ENCODE peak calls at places on chromosomes 12 and 14, in nine cellular contexts. U, H, P, O, X, Q, J, V and I are unnamed samples. For H3K4me1, the result is how much of the 10 kb centered on the place peaks cover.

GRCh38 chr14:80658733-80659132 is 282.8 kb downstream of the CEP128 start:
- DNase-seq in V (no peak), U (no peak), P (no peak), Q (no peak), O (no peak), X (no peak), H (no peak), J (no peak), I (no peak)

GRCh38 chr14:39406560-39406959 is 25.7 kb downstream of the FBXO33 start:
- DNase-seq in V (no peak), O (no peak), P (no peak), H (no peak), J (no peak), U (no peak), X (no peak), Q (no peak), I (no peak)

GRCh38 chr14:42563313-42563712 is 956.6 kb downstream of the LRFN5 start:
- DNase-seq in O (no peak), X (no peak), Q (no peak), V (no peak), J (no peak), P (no peak), H (no peak), U (no peak), I (no peak)

GRCh38 chr12:56274299-56274698 is 7.6 kb downstream of the COQ10A start:
- DNase-seq in X (no peak), J (no peak), V (no peak), U (no peak), Q (no peak), O (no peak), H (no peak), P (no peak), I (no peak)

GRCh38 chr14:105588236-105588860 is 62.0 kb downstream of the TMEM121 start:
- DNase-seq in P (no peak), V (no peak), O (no peak), X (no peak), H (no peak), U (no peak), Q (peak), J (no peak), I (no peak)

GRCh38 chr12:12784911-12785814 is at the start of gene APOLD1:
- DNase-seq in Q (no peak), U (no peak), P (no peak), X (peak), V (no peak), J (no peak), H (peak), O (no peak), I (no peak)

GRCh38 chr14:60317609-60318008 is 68.6 kb downstream of the PPM1A start:
- DNase-seq in P (no peak), X (no peak), H (no peak), O (no peak), Q (no peak), V (no peak), U (no peak), J (no peak), I (no peak)

GRCh38 chr12:68224613-68225285 is 861 bp downstream of the IL26 start:
- DNase-seq in O (no peak), V (no peak), Q (no peak), X (no peak), H (no peak), J (no peak), U (no peak), P (no peak), I (no peak)

GRCh38 chr12:89618113-89618862 is 90.3 kb downstream of the ATP2B1 start:
- DNase-seq in J (no peak), H (no peak), X (no peak), Q (no peak), V (no peak), O (no peak), U (no peak), P (no peak), I (no peak)

GRCh38 chr14:59751578-59751977 is 119.0 kb downstream of the RTN1 start:
- DNase-seq in Q (no peak), X (no peak), J (no peak), P (no peak), O (no peak), V (no peak), U (no peak), H (no peak), I (no peak)

GRCh38 chr14:59126714-59127436 is 61.6 kb upstream of the DAAM1 start:
- DNase-seq in O (no peak), H (peak), P (peak), U (peak), V (no peak), Q (no peak), J (no peak), X (no peak), I (peak)

GRCh38 chr12:53485955-53486729 is 13.1 kb downstream of the MAP3K12 start:
- DNase-seq in U (no peak), X (no peak), O (no peak), H (no peak), P (no peak), J (no peak), Q (no peak), V (no peak), I (no peak)

GRCh38 chr12:74689071-74689655 is 151.5 kb downstream of the ATXN7L3B start:
- DNase-seq in J (no peak), V (no peak), U (peak), O (no peak), P (peak), H (no peak), X (no peak), Q (no peak), I (no peak)

GRCh38 chr14:96602186-96602585 is 100.0 kb downstream of the PAPOLA start:
- DNase-seq in U (no peak), P (no peak), Q (no peak), X (no peak), H (no peak), O (no peak), J (no peak), V (no peak), I (no peak)

GRCh38 chr12:51922762-51923505 is 15.6 kb downstream of the ACVRL1 start:
- DNase-seq in P (no peak), V (peak), H (peak), J (peak), O (no peak), U (no peak), Q (no peak), X (peak), I (no peak)

GRCh38 chr12:62130400-62130799 is 129.8 kb upstream of the USP15 start:
- DNase-seq in H (no peak), V (no peak), X (no peak), O (no peak), Q (no peak), U (no peak), P (no peak), J (no peak), I (no peak)

GRCh38 chr12:106901276-106901675 is 54.4 kb upstream of the TMEM263 start:
- DNase-seq in V (no peak), O (no peak), J (no peak), Q (no peak), P (no peak), H (no peak), U (no peak), X (no peak), I (no peak)

GRCh38 chr12:85872497-85873091 is 1.5 kb upstream of the NTS start:
- DNase-seq in X (no peak), P (peak), U (peak), J (no peak), O (no peak), H (no peak), Q (no peak), V (no peak), I (no peak)

GRCh38 chr12:31118347-31118830 is 44.7 kb downstream of the DDX11 start:
- DNase-seq in H (no peak), U (peak), V (no peak), O (no peak), Q (peak), X (peak), P (peak), J (no peak), I (no peak)

GRCh38 chr14:60161176-60162107 is 3.8 kb downstream of the DHRS7 start:
- DNase-seq in J (no peak), X (no peak), P (no peak), O (no peak), H (no peak), U (no peak), Q (no peak), V (no peak), I (no peak)

GRCh38 chr12:51391047-51391837 is at the start of gene GALNT6:
- DNase-seq in H (peak), Q (peak), X (no peak), J (peak), U (peak), V (no peak), P (peak), O (no peak), I (peak)

GRCh38 chr14:104974665-104975390 is 3.3 kb downstream of the AHNAK2 start:
- DNase-seq in V (no peak), J (no peak), U (no peak), Q (peak), O (no peak), P (no peak), X (no peak), H (no peak), I (peak)

GRCh38 chr14:24806061-24806678 is 172.2 kb upstream of the GZMB start:
- DNase-seq in J (peak), O (peak), H (peak), V (peak), U (peak), Q (no peak), P (peak), X (peak), I (peak)

GRCh38 chr14:71245659-71246361 is 338.6 kb downstream of the PCNX1 start:
- DNase-seq in X (no peak), P (no peak), J (no peak), U (no peak), H (no peak), O (no peak), V (no peak), Q (no peak), I (no peak)

GRCh38 chr12:105109465-105110212 is 2.1 kb downstream of the WASHC4 start:
- DNase-seq in P (peak), O (no peak), Q (peak), J (no peak), U (no peak), V (no peak), X (no peak), H (no peak), I (no peak)

GRCh38 chr14:54312166-54312801 is 84.5 kb upstream of the CDKN3 start:
- DNase-seq in O (peak), J (no peak), X (no peak), Q (no peak), H (no peak), V (no peak), P (peak), U (peak), I (no peak)

GRCh38 chr14:64572721-64573508 is 23.2 kb downstream of the PPP1R36 start:
- DNase-seq in Q (no peak), P (no peak), X (no peak), H (no peak), V (no peak), U (no peak), J (no peak), O (no peak), I (no peak)

GRCh38 chr12:46556820-46557524 is 184.4 kb upstream of the SLC38A2 start:
- DNase-seq in O (no peak), P (no peak), X (no peak), J (no peak), H (no peak), Q (no peak), V (no peak), U (peak), I (no peak)

GRCh38 chr12:66803972-66804371 is 125.1 kb upstream of the GRIP1 start:
- DNase-seq in H (no peak), J (no peak), X (no peak), P (peak), V (no peak), Q (no peak), U (no peak), O (no peak), I (no peak)

GRCh38 chr14:71398450-71398849 is 491.2 kb downstream of the PCNX1 start:
- DNase-seq in U (no peak), J (no peak), Q (no peak), H (no peak), X (no peak), O (no peak), P (no peak), V (no peak), I (no peak)

GRCh38 chr14:76424359-76424758 is 48.4 kb downstream of the ESRRB start:
- DNase-seq in H (no peak), O (no peak), X (no peak), J (no peak), P (no peak), U (no peak), V (no peak), Q (no peak), I (no peak)

GRCh38 chr12:7190268-7191055 is 976 bp downstream of the PEX5 start:
- DNase-seq in V (no peak), J (peak), O (no peak), H (peak), U (peak), P (peak), X (peak), Q (peak), I (peak)

GRCh38 chr12:49750027-49750977 is 8.9 kb downstream of the TMBIM6 start:
- DNase-seq in J (no peak), X (no peak), H (no peak), U (no peak), O (no peak), P (peak), V (no peak), Q (no peak), I (no peak)

GRCh38 chr14:103733651-103734050 is 18.0 kb downstream of the ZFYVE21 start:
- DNase-seq in Q (peak), P (no peak), J (no peak), U (no peak), V (no peak), X (no peak), O (no peak), H (no peak), I (no peak)

DNA sequence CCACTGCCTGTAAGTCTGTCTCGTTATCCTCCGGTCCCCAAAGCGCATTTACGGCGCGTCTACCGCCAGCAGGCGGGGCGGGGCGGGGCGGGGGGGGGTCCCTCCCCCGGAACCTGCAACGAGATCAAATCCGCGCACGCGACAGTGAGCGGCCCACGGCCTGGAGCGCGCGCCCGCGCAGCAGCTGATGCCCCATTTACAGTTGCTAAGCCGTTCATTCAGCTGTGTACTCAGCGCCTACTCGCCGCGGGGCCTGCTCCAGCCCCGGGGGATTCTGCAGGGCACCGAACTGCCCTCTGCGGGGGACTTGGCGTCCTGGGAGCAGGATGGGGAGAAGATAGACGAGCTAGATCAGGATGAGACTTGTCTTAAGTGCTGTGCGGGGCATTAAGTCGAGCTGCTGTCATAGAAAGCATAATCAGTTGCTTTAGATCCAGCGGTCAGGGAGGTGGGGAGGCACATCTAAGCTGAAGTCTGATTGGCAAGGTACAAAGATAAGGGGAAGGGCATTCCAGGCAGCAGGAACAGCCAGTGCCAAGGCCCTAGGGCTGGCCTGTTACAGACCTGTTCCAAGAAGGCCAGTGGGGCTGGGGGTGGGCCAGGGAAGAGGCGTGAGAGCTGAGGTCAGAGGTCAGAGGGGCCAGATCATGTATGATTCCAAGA is 1.4 kb upstream of the CCDC85C start:
- DNase-seq in Q (no peak), H (peak), V (peak), O (no peak), X (peak), P (peak), J (peak), U (peak), I (peak)
- H3K4me3 ChIP-seq in Q (peak), H (peak), V (peak), O (peak), X (peak), P (peak), J (peak), U (peak), I (peak)

DNA sequence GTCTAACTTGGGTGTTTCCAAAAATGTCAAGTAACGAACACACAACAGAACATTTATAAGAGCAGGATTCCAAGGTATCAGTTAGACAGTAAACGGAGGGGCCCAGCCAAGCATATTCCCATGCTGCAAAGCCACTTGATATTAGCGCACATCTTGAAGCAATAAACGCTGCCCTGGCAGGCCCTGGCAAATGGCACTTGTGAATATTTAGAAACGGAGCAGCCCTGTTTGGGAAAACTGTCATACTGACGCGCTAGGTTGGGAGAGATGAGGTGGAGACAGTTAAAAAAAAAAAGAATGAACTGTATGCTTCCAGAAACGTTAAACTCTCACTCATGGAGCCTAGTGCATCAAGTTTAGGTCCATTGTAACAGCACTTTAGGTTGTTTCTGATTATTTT is 9.3 kb downstream of the DGLUCY start:
- DNase-seq in O (no peak), J (no peak), X (no peak), H (no peak), Q (no peak), P (peak), U (no peak), V (no peak), I (no peak)
- H3K4me1 ChIP-seq in O (under half), J (under half), X (under half), H (under half), Q (under half), P (under half), U (under half), V (under half), I (under half)

GRCh38 chr12:27243804-27244679 is at the start of gene STK38L:
- DNase-seq in P (peak), H (peak), Q (peak), X (peak), O (peak), J (peak), V (peak), U (peak), I (peak)
- TF ChIP-seq CTCF in P (peak), H (peak), Q (no peak), X (peak), O (no peak), J (no peak), V (no peak), U (peak), I (no peak)

DNA sequence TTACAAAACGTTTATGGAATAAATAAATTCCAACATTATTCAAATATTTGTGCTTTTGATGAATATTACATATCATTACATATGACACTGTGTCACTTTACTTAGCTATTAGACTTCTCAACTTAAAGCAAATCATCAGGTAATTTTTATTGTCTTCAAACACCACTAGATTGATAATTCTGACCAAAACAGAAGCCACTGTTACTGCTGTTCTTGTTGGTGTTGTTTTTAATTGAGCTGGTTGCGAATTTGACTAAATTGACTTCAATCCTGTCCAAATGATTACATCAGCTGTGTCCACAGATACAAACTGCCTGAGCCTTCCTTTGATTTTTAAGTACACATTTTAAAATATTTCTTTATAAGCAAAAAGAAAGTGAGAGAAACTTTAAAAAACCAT is 29.2 kb downstream of the PRKD1 start:
- DNase-seq in J (no peak), P (no peak), O (no peak), X (no peak), U (no peak), Q (no peak), H (no peak), V (no peak), I (no peak)
- H3K4me3 ChIP-seq in J (no peak), P (no peak), O (no peak), X (no peak), U (no peak), Q (no peak), H (no peak), V (no peak), I (no peak)

GRCh38 chr14:91354221-91354916 is 63.3 kb downstream of the CCDC88C start:
- DNase-seq in J (no peak), P (no peak), X (peak), H (no peak), O (no peak), V (no peak), Q (peak), U (no peak), I (no peak)

GRCh38 chr14:91350813-91351507 is 66.7 kb downstream of the CCDC88C start:
- DNase-seq in H (no peak), V (no peak), O (no peak), P (no peak), X (no peak), U (no peak), J (no peak), Q (no peak), I (no peak)

GRCh38 chr14:91351508-91351853 is 66.1 kb downstream of the CCDC88C start:
- DNase-seq in V (no peak), P (no peak), H (no peak), Q (no peak), X (no peak), O (no peak), U (no peak), J (no peak), I (no peak)

GRCh38 chr14:91352101-91352500 is 65.5 kb downstream of the CCDC88C start:
- DNase-seq in H (peak), V (peak), O (no peak), J (no peak), U (no peak), Q (peak), X (peak), P (no peak), I (no peak)

GRCh38 chr14:91352696-91353692 is 64.6 kb downstream of the CCDC88C start:
- DNase-seq in O (no peak), J (no peak), U (no peak), H (no peak), P (no peak), V (no peak), X (no peak), Q (peak), I (no peak)
- H3K4me1 ChIP-seq in O (under half), J (under half), U (under half), H (under half), P (under half), V (under half), X (under half), Q (under half), I (under half)

DNA sequence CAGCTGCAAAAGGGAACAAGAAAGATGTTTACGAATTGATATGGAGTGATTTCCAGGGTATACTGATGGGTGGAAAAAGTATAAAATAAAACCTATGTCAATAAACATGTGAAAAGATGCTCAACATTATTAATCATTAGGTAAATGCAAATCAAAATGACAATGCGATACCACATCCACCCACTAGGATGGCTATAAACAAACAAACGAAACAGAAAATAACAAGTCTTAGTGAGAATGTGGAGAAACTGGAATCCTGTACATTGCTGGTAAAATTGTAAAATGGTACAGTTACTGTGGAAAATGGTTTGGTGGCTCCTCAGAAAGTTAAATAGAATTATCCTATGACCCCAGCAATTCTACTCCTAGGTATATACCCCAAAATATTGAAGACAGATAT is 9.5 kb upstream of the BEST3 start:
- DNase-seq in V (no peak), J (no peak), U (no peak), H (no peak), X (no peak), O (no peak), Q (no peak), P (no peak), I (no peak)
- TF ChIP-seq CTCF in V (no peak), J (no peak), U (no peak), H (no peak), X (no peak), O (no peak), Q (no peak), P (no peak), I (no peak)

GRCh38 chr12:108357834-108358579 is 18.9 kb upstream of the CMKLR1 start:
- DNase-seq in V (no peak), X (no peak), O (no peak), H (no peak), P (no peak), U (no peak), J (no peak), Q (no peak), I (no peak)
- H3K4me3 ChIP-seq in V (no peak), X (no peak), O (no peak), H (no peak), P (no peak), U (no peak), J (no peak), Q (no peak), I (no peak)